ENCODE peak calls at places on chromosomes 12 and 14, in four cellular contexts. One of them, this sample, is unnamed.

GRCh38 chr12:94245984-94246383 is 97.6 kb downstream of the PLXNC1 start:
- DNase-seq in K562: no peak
- DNase-seq in HepG2: no peak
- DNase-seq in GM12878: no peak
- DNase-seq in this sample: no peak

GRCh38 chr12:120944645-120945217 is 33.6 kb upstream of the HNF1A start:
- DNase-seq in GM12878: no peak
- DNase-seq in HepG2: no peak
- DNase-seq in K562: peak
- DNase-seq in this sample: peak

GRCh38 chr12:57027805-57028153 is 11.4 kb upstream of the TAC3 start:
- DNase-seq in K562: no peak
- DNase-seq in GM12878: no peak
- DNase-seq in HepG2: no peak
- DNase-seq in this sample: no peak

GRCh38 chr14:66920196-66920595 is 269.0 kb upstream of the GARIN2 start:
- DNase-seq in GM12878: no peak
- DNase-seq in K562: no peak
- DNase-seq in HepG2: peak
- DNase-seq in this sample: no peak

GRCh38 chr12:27619308-27619707 is 76.9 kb upstream of the REP15 start:
- DNase-seq in HepG2: peak
- DNase-seq in GM12878: no peak
- DNase-seq in K562: no peak
- DNase-seq in this sample: no peak

GRCh38 chr14:91573894-91574837 is 64.1 kb upstream of the PPP4R3A start:
- DNase-seq in HepG2: no peak
- DNase-seq in K562: peak
- DNase-seq in GM12878: peak
- DNase-seq in this sample: peak

GRCh38 chr12:97048421-97049035 is 141.5 kb downstream of the NEDD1 start:
- DNase-seq in HepG2: no peak
- DNase-seq in GM12878: no peak
- DNase-seq in K562: no peak
- DNase-seq in this sample: no peak

GRCh38 chr12:132556801-132557200 is 53.6 kb downstream of the LRCOL1 start:
- DNase-seq in K562: no peak
- DNase-seq in HepG2: no peak
- DNase-seq in GM12878: no peak
- DNase-seq in this sample: no peak

GRCh38 chr14:79395061-79395460 is 816.2 kb downstream of the DIO2 start:
- DNase-seq in HepG2: no peak
- DNase-seq in K562: no peak
- DNase-seq in GM12878: no peak
- DNase-seq in this sample: no peak

GRCh38 chr12:109709401-109710278 is 4.0 kb upstream of the FAM222A start:
- DNase-seq in HepG2: no peak
- DNase-seq in GM12878: no peak
- DNase-seq in K562: no peak
- DNase-seq in this sample: no peak

GRCh38 chr12:56084958-56085543 is 5.1 kb downstream of the ERBB3 start:
- DNase-seq in HepG2: no peak
- DNase-seq in K562: peak
- DNase-seq in GM12878: no peak
- DNase-seq in this sample: peak

GRCh38 chr12:76284816-76285750 is 63.1 kb downstream of the BBS10 start:
- DNase-seq in K562: no peak
- DNase-seq in GM12878: no peak
- DNase-seq in HepG2: peak
- DNase-seq in this sample: no peak

GRCh38 chr12:12166751-12167150 is 96.0 kb downstream of the BCL2L14 start:
- DNase-seq in HepG2: no peak
- DNase-seq in GM12878: no peak
- DNase-seq in K562: no peak
- DNase-seq in this sample: no peak

GRCh38 chr12:121223283-121223946 is 13.5 kb downstream of the P2RX4 start:
- DNase-seq in K562: no peak
- DNase-seq in HepG2: no peak
- DNase-seq in GM12878: no peak
- DNase-seq in this sample: no peak

GRCh38 chr12:28303192-28303591 is 112.9 kb downstream of the CCDC91 start:
- DNase-seq in HepG2: no peak
- DNase-seq in K562: no peak
- DNase-seq in GM12878: no peak
- DNase-seq in this sample: no peak

GRCh38 chr12:49293056-49293956 is 1.6 kb upstream of the PRPH start:
- DNase-seq in K562: no peak
- DNase-seq in HepG2: no peak
- DNase-seq in GM12878: no peak
- DNase-seq in this sample: no peak

GRCh38 chr14:78593949-78594348 is 423.8 kb downstream of the NRXN3 start:
- DNase-seq in GM12878: no peak
- DNase-seq in HepG2: no peak
- DNase-seq in K562: no peak
- DNase-seq in this sample: no peak

GRCh38 chr14:93778453-93778852 is 9.8 kb downstream of the PRIMA1 start:
- DNase-seq in K562: no peak
- DNase-seq in GM12878: no peak
- DNase-seq in HepG2: peak
- DNase-seq in this sample: no peak

GRCh38 chr14:100679707-100680438 is 46.8 kb upstream of the DLK1 start:
- DNase-seq in K562: no peak
- DNase-seq in GM12878: no peak
- DNase-seq in HepG2: peak
- DNase-seq in this sample: no peak

GRCh38 chr12:49188205-49188915 is 520 bp downstream of the TUBA1A start:
- DNase-seq in GM12878: no peak
- DNase-seq in K562: peak
- DNase-seq in HepG2: peak
- DNase-seq in this sample: peak

GRCh38 chr12:100860611-100861010 is 66.0 kb downstream of the ANO4 start:
- DNase-seq in GM12878: no peak
- DNase-seq in K562: no peak
- DNase-seq in HepG2: no peak
- DNase-seq in this sample: no peak

GRCh38 chr14:62436256-62436655 is 609.0 kb downstream of the KCNH5 start:
- DNase-seq in GM12878: no peak
- DNase-seq in HepG2: no peak
- DNase-seq in K562: no peak
- DNase-seq in this sample: no peak

DNA sequence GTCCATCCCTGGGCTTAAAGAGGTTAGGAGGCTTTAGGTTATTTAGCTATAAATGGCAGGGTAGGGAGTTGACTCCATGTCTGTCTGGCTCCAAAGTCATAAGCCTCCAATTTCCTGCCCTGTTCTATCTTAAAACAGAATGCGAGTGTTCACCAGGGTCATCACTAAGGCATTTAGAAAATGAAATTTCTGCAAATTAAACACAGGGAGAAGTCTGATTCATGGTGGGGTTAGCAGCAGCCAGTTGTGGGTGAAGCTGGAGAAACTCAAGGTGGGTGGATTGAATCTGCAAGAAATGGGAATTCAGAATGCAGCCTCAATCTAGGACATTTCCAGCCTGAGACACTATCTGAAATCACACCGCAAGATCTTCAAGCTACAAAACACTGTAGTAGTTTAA is 13.0 kb upstream of the C12orf75 start:
- DNase-seq in HepG2: no peak
- DNase-seq in GM12878: no peak
- DNase-seq in K562: no peak
- DNase-seq in this sample: no peak
- TF ChIP-seq FOXK2 in HepG2: no peak
- TF ChIP-seq FOXK2 in GM12878: no peak
- TF ChIP-seq FOXK2 in K562: no peak
- TF ChIP-seq FOXK2 in this sample: no peak

GRCh38 chr12:92505373-92506340 is 197.1 kb upstream of the PLEKHG7 start:
- DNase-seq in K562: peak
- DNase-seq in GM12878: peak
- DNase-seq in HepG2: no peak
- DNase-seq in this sample: no peak
- TF ChIP-seq TARDBP in K562: no peak
- TF ChIP-seq TARDBP in GM12878: no peak
- TF ChIP-seq TARDBP in HepG2: no peak
- TF ChIP-seq TARDBP in this sample: no peak

GRCh38 chr14:68146812-68147211 is 327.2 kb downstream of the RAD51B start:
- DNase-seq in K562: no peak
- DNase-seq in HepG2: no peak
- DNase-seq in GM12878: no peak
- DNase-seq in this sample: no peak
- TF ChIP-seq FOXK2 in K562: no peak
- TF ChIP-seq FOXK2 in HepG2: no peak
- TF ChIP-seq FOXK2 in GM12878: no peak
- TF ChIP-seq FOXK2 in this sample: no peak

GRCh38 chr14:96631621-96632362 is 129.6 kb downstream of the PAPOLA start:
- DNase-seq in HepG2: no peak
- DNase-seq in K562: peak
- DNase-seq in GM12878: no peak
- DNase-seq in this sample: peak
- TF ChIP-seq TARDBP in HepG2: no peak
- TF ChIP-seq TARDBP in K562: no peak
- TF ChIP-seq TARDBP in GM12878: no peak
- TF ChIP-seq TARDBP in this sample: no peak

DNA sequence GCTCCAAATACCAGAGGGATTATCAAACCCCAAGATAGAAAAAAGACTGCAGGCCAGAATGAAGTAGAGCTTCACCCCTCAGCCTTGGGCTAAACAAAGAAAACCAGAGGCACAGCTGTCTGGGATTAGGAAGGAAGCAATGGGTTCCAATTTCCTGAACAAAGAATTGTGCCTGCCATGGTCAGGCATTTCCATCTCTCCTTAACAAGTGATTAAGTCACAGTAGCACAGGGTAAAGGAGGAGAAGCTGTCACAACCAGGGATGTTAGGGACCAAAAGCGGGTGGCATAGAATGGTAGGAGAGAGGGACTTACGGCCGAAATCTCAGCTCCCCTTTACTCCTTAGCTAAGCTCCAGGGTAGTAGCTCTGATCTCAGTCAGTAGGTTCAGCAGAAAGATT is 33.9 kb downstream of the SPTLC2 start:
- DNase-seq in GM12878: no peak
- DNase-seq in HepG2: no peak
- DNase-seq in K562: no peak
- DNase-seq in this sample: no peak
- TF ChIP-seq FOXK2 in GM12878: no peak
- TF ChIP-seq FOXK2 in HepG2: no peak
- TF ChIP-seq FOXK2 in K562: no peak
- TF ChIP-seq FOXK2 in this sample: no peak

DNA sequence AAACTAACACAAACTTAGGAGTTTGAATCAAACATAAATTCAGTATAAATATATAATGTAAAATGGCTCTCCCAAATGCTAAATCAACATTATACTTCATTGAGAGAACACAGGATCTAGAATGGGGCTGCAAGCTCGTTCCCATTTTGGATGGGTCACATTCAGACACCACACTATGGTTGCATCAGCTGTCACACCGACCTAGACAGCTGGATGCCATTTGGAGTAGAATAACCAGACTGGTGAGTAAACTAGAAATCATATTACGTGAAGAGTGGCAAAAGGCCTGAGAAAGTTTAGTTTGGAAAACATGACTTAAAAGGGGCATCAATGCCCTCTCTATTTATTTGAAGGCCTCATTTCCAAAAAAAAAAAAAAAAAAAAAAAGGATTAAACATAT is 430.4 kb downstream of the NPAS3 start:
- DNase-seq in K562: no peak
- DNase-seq in HepG2: no peak
- DNase-seq in GM12878: no peak
- DNase-seq in this sample: no peak
- TF ChIP-seq TARDBP in K562: no peak
- TF ChIP-seq TARDBP in HepG2: no peak
- TF ChIP-seq TARDBP in GM12878: no peak
- TF ChIP-seq TARDBP in this sample: no peak

GRCh38 chr14:103782376-103782775 is 65.0 kb downstream of the PPP1R13B start:
- DNase-seq in HepG2: no peak
- DNase-seq in GM12878: no peak
- DNase-seq in K562: no peak
- DNase-seq in this sample: no peak
- TF ChIP-seq FOXK2 in HepG2: no peak
- TF ChIP-seq FOXK2 in GM12878: no peak
- TF ChIP-seq FOXK2 in K562: no peak
- TF ChIP-seq FOXK2 in this sample: no peak